ENCODE peak calls at places on chromosomes 1 and 21, in four cellular contexts. F, O, K and G are unnamed samples.

GRCh38 chr1:9078949-9079500 is 9.6 kb upstream of the SLC2A5 start:
- DNase-seq in F (no peak), O (no peak), K (no peak), G (peak; percentile 67)

GRCh38 chr21:26105819-26106218 is 64.8 kb downstream of the APP start:
- DNase-seq in F (no peak), O (no peak), K (no peak), G (no peak)

GRCh38 chr1:185632659-185633428 is 101.3 kb upstream of the HMCN1 start:
- DNase-seq in F (no peak), O (no peak), K (no peak), G (no peak)

GRCh38 chr1:211514030-211514754 is 22.2 kb upstream of the RD3 start:
- DNase-seq in F (peak; percentile 94), O (peak; percentile 82), K (peak; percentile 71), G (peak; percentile 84)

GRCh38 chr1:183812686-183813569 is 8.0 kb downstream of the RGL1 start:
- DNase-seq in F (peak; percentile 52), O (peak; percentile 16), K (no peak), G (no peak)

GRCh38 chr1:93738075-93738622 is 56.5 kb upstream of the BCAR3 start:
- DNase-seq in F (no peak), O (no peak), K (peak; percentile 77), G (no peak)

GRCh38 chr1:45510036-45510971 is 10.2 kb downstream of the MMACHC start:
- DNase-seq in F (no peak), O (no peak), K (no peak), G (no peak)

GRCh38 chr1:108079550-108079949 is 114.6 kb upstream of the VAV3 start:
- DNase-seq in F (no peak), O (no peak), K (no peak), G (peak; percentile 88)

GRCh38 chr1:36497207-36497606 is 14.5 kb upstream of the CSF3R start:
- DNase-seq in F (no peak), O (no peak), K (no peak), G (no peak)

GRCh38 chr1:24319962-24320361 is 805 bp downstream of the GRHL3 start:
- DNase-seq in F (no peak), O (no peak), K (no peak), G (no peak)

GRCh38 chr1:99685516-99686180 is 39.7 kb downstream of the PALMD start:
- DNase-seq in F (peak; percentile 84), O (peak; percentile 95), K (peak; percentile 57), G (peak; percentile 61)

GRCh38 chr1:245771521-245772281 is 616.9 kb downstream of the KIF26B start:
- DNase-seq in F (no peak), O (no peak), K (no peak), G (no peak)

GRCh38 chr1:159594581-159594980 is 7.0 kb downstream of the APCS start:
- DNase-seq in F (no peak), O (no peak), K (no peak), G (no peak)

GRCh38 chr1:196951711-196952394 is 8.3 kb downstream of the CFHR2 start:
- DNase-seq in F (no peak), O (no peak), K (no peak), G (no peak)

GRCh38 chr1:89953072-89953626 is 41.8 kb upstream of the ZNF326 start:
- DNase-seq in F (peak; percentile 34), O (peak; percentile 42), K (peak; percentile 81), G (peak; percentile 38)

GRCh38 chr1:235513495-235514366 is 9.5 kb upstream of the B3GALNT2 start:
- DNase-seq in F (peak; percentile 73), O (peak; percentile 72), K (peak; percentile 59), G (peak; percentile 65)

GRCh38 chr1:58805716-58806571 is 22.1 kb upstream of the JUN start:
- DNase-seq in F (no peak), O (no peak), K (no peak), G (peak; percentile 59)

GRCh38 chr1:168092151-168092550 is 44.6 kb downstream of the GPR161 start:
- DNase-seq in F (no peak), O (no peak), K (no peak), G (no peak)

GRCh38 chr1:161008857-161009554 is 11.9 kb downstream of the F11R start:
- DNase-seq in F (no peak), O (no peak), K (no peak), G (no peak)

GRCh38 chr21:37582613-37583012 is 216.0 kb downstream of the DYRK1A start:
- DNase-seq in F (peak; percentile 31), O (peak; percentile 69), K (peak; percentile 18), G (peak; percentile 29)

GRCh38 chr1:39438002-39438401 is 53.4 kb upstream of the BMP8A start:
- DNase-seq in F (no peak), O (no peak), K (no peak), G (no peak)

GRCh38 chr1:55155522-55155921 is 59.6 kb downstream of the USP24 start:
- DNase-seq in F (peak; percentile 4), O (peak; percentile 61), K (no peak), G (no peak)

GRCh38 chr1:56547977-56548376 is 31.4 kb downstream of the PLPP3 start:
- DNase-seq in F (no peak), O (no peak), K (no peak), G (no peak)

GRCh38 chr1:56255516-56256181 is 323.7 kb downstream of the PLPP3 start:
- DNase-seq in F (no peak), O (no peak), K (no peak), G (no peak)

GRCh38 chr1:981955-982558 is at the start of gene PERM1:
- DNase-seq in F (no peak), O (no peak), K (no peak), G (no peak)

GRCh38 chr1:43853161-43853921 is 80.3 kb upstream of the ARTN start:
- DNase-seq in F (no peak), O (peak; percentile 83), K (no peak), G (peak; percentile 45)

GRCh38 chr1:65469126-65469888 is 48.8 kb downstream of the LEPR start:
- DNase-seq in F (no peak), O (peak; percentile 49), K (no peak), G (no peak)

GRCh38 chr1:51906306-51907078 is 28.0 kb upstream of the NRDC start:
- DNase-seq in F (no peak), O (no peak), K (no peak), G (no peak)

GRCh38 chr1:230074270-230074669 is 7.2 kb downstream of the GALNT2 start:
- DNase-seq in F (no peak), O (no peak), K (no peak), G (no peak)

GRCh38 chr1:53710584-53710983 is 28.4 kb downstream of the GLIS1 start:
- DNase-seq in F (no peak), O (no peak), K (no peak), G (no peak)

GRCh38 chr1:191498318-191498717 is 659.9 kb upstream of the RGS18 start:
- DNase-seq in F (no peak), O (peak; percentile 60), K (no peak), G (no peak)

GRCh38 chr1:209456878-209457277 is 126.6 kb upstream of the CAMK1G start:
- DNase-seq in F (no peak), O (no peak), K (no peak), G (no peak)

GRCh38 chr1:109620396-109620817 is 770 bp downstream of the AMPD2 start:
- DNase-seq in F (peak; percentile 46), O (no peak), K (no peak), G (no peak)

GRCh38 chr1:157073944-157074685 is 25.5 kb downstream of the ETV3L start:
- DNase-seq in F (peak; percentile 81), O (peak; percentile 66), K (peak; percentile 41), G (peak; percentile 23)

GRCh38 chr1:9718006-9718680 is 66.6 kb downstream of the PIK3CD start:
- DNase-seq in F (no peak), O (no peak), K (no peak), G (no peak)

GRCh38 chr1:100532645-100533044 is 5.3 kb upstream of the GPR88 start:
- DNase-seq in F (no peak), O (no peak), K (no peak), G (no peak)

GRCh38 chr1:176056312-176056711 is 150.8 kb downstream of the COP1 start:
- DNase-seq in F (no peak), O (no peak), K (no peak), G (no peak)
- H3K27ac ChIP-seq in F (no peak overlapping the region), O (no peak overlapping the region), K (no peak overlapping the region), G (no peak overlapping the region)

GRCh38 chr1:75673885-75674284 is 50.6 kb upstream of the ACADM start:
- DNase-seq in F (no peak), O (no peak), K (no peak), G (no peak)
- H3K27ac ChIP-seq in F (no peak overlapping the region), O (no peak overlapping the region), K (no peak overlapping the region), G (no peak overlapping the region)

GRCh38 chr1:38213720-38214367 is 167.3 kb upstream of the POU3F1 start:
- DNase-seq in F (no peak), O (peak; percentile 16), K (no peak), G (no peak)
- H3K27ac ChIP-seq in F (no peak overlapping the region), O (no peak overlapping the region), K (no peak overlapping the region), G (no peak overlapping the region)

GRCh38 chr1:25990702-25991395 is 7.0 kb downstream of the PAFAH2 start:
- DNase-seq in F (no peak), O (no peak), K (no peak), G (no peak)

GRCh38 chr1:25991937-25992688 is 5.8 kb downstream of the PAFAH2 start:
- DNase-seq in F (no peak), O (no peak), K (no peak), G (no peak)

GRCh38 chr1:25992689-25993146 is 5.1 kb downstream of the PAFAH2 start:
- DNase-seq in F (no peak), O (no peak), K (no peak), G (no peak)

GRCh38 chr1:25989860-25990650 is 7.8 kb downstream of the PAFAH2 start:
- DNase-seq in F (no peak), O (no peak), K (no peak), G (no peak)

DNA sequence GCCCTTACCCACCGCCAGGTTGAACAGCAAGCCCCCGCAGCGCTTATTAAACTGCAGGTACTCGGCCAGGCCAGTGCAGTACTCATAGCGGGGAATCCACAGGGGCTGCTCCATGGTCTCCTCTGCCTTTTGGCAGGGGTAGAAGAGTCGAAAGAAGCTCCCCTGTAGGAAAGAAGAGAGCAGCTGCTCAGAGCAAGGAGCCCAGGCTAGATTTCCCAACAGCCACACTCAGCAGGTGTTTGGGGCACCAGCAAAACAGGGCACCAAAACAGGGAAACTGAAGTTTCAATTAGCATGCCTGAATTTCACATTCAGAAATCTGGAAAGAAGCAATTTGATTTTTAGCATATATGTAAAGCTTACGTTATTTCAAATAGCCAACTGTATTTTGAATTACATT is 8.4 kb downstream of the PAFAH2 start:
- DNase-seq in F (no peak), O (no peak), K (no peak), G (no peak)
- H3K27ac ChIP-seq in F (no peak overlapping the region), O (no peak overlapping the region), K (no peak overlapping the region), G (no peak overlapping the region)